ENCODE peak calls at places on chromosomes 3 and 15, in six cellular contexts. R is tibial artery, A is H9, W is AG10803, H is endodermal cell, I is epithelial cell of esophagus. G is an unnamed sample.

GRCh38 chr3:116863842-116864626 is 154.5 kb downstream of the TUSC7 start:
- DNase-seq in A (peak; percentile 67), I (peak; percentile 64), R (no peak), W (peak; percentile 23), H (peak; percentile 73), G (no peak)

GRCh38 chr3:143120716-143121239 is 1.2 kb downstream of the CHST2 start:
- DNase-seq in I (peak; percentile 33), H (peak; percentile 74), R (no peak), A (peak; percentile 45), W (peak; percentile 31), G (no peak)

GRCh38 chr3:125022186-125022585 is 33.6 kb downstream of the HEG1 start:
- DNase-seq in R (no peak), A (no peak), W (no peak), I (no peak), H (no peak), G (no peak)

GRCh38 chr3:62161306-62161705 is 212.0 kb downstream of the FEZF2 start:
- DNase-seq in W (peak; percentile 54), I (peak; percentile 10), R (no peak), H (no peak), A (no peak), G (no peak)

GRCh38 chr3:78050276-78051080 is 1010.6 kb downstream of the ROBO2 start:
- DNase-seq in R (no peak), H (no peak), W (no peak), I (peak; percentile 30), A (no peak), G (no peak)

GRCh38 chr3:40152482-40153133 is 156.9 kb upstream of the EIF1B start:
- DNase-seq in A (no peak), R (no peak), I (peak; percentile 75), H (no peak), W (no peak), G (no peak)

GRCh38 chr15:40347559-40348470 is 3.0 kb upstream of the PHGR1 start:
- DNase-seq in W (no peak), H (no peak), I (no peak), A (no peak), R (no peak), G (no peak)

GRCh38 chr15:99172989-99173388 is 68.1 kb downstream of the SYNM start:
- DNase-seq in R (no peak), W (no peak), I (no peak), H (no peak), A (no peak), G (peak; percentile 8)

GRCh38 chr3:53809267-53809666 is 37.0 kb downstream of the CHDH start:
- DNase-seq in H (peak; percentile 36), W (no peak), A (peak; percentile 20), R (no peak), I (no peak), G (no peak)

GRCh38 chr3:85584779-85585356 is 626.1 kb downstream of the CADM2 start:
- DNase-seq in R (no peak), W (no peak), A (no peak), H (no peak), I (no peak), G (no peak)

GRCh38 chr3:16554126-16554525 is 40.6 kb upstream of the RFTN1 start:
- DNase-seq in H (no peak), W (no peak), I (no peak), R (no peak), A (no peak), G (no peak)

GRCh38 chr3:32432711-32433530 is 41.3 kb downstream of the CMTM7 start:
- DNase-seq in A (no peak), R (no peak), W (peak; percentile 50), H (no peak), I (no peak), G (peak; percentile 66)

GRCh38 chr15:46304320-46304719 is 669.5 kb downstream of the SQOR start:
- DNase-seq in H (peak; percentile 81), I (peak; percentile 2), R (no peak), A (peak; percentile 55), W (no peak), G (no peak)

GRCh38 chr3:151918253-151919029 is 45.0 kb downstream of the SUCNR1 start:
- DNase-seq in A (no peak), H (no peak), R (no peak), I (peak; percentile 68), W (peak; percentile 71), G (no peak)

GRCh38 chr3:195240171-195240701 is 30.7 kb downstream of the XXYLT1 start:
- DNase-seq in I (no peak), R (peak; percentile 42), W (no peak), A (no peak), H (peak; percentile 16), G (peak; percentile 59)

GRCh38 chr15:73965730-73966103 is 26.4 kb downstream of the STOML1 start:
- DNase-seq in R (no peak), I (peak; percentile 71), W (peak; percentile 54), A (no peak), H (no peak), G (no peak)

GRCh38 chr3:153138267-153139210 is 23.5 kb upstream of the RAP2B start:
- DNase-seq in H (peak; percentile 72), R (peak; percentile 71), A (peak; percentile 33), I (peak; percentile 100), W (peak; percentile 90), G (no peak)

GRCh38 chr3:158789592-158789991 is 12.3 kb upstream of the MFSD1 start:
- DNase-seq in R (no peak), H (no peak), W (peak; percentile 64), A (no peak), I (peak; percentile 62), G (no peak)

GRCh38 chr15:48440084-48440483 is 108.9 kb downstream of the DUT start:
- DNase-seq in R (peak; percentile 50), A (peak; percentile 62), I (no peak), W (peak; percentile 99), H (peak; percentile 85), G (no peak)

GRCh38 chr15:63610209-63610841 is 13.1 kb downstream of the FBXL22 start:
- DNase-seq in H (peak; percentile 92), W (peak; percentile 78), R (peak; percentile 78), A (peak; percentile 83), I (peak; percentile 73), G (peak; percentile 83)

GRCh38 chr3:98901032-98901464 is 447 bp downstream of the DCBLD2 start:
- DNase-seq in I (peak; percentile 68), A (peak; percentile 68), H (peak; percentile 89), R (peak; percentile 45), W (peak; percentile 48), G (no peak)

GRCh38 chr3:137768361-137769320 is 4.5 kb downstream of the SOX14 start:
- DNase-seq in A (peak; percentile 72), H (peak; percentile 86), R (no peak), I (peak; percentile 30), W (no peak), G (no peak)

GRCh38 chr3:42023380-42023779 is 61.5 kb upstream of the ULK4 start:
- DNase-seq in W (no peak), A (no peak), H (peak; percentile 79), R (no peak), I (no peak), G (no peak)

GRCh38 chr3:179671709-179672337 is 19.0 kb downstream of the USP13 start:
- DNase-seq in H (no peak), A (no peak), R (no peak), W (no peak), I (peak; percentile 27), G (no peak)

GRCh38 chr3:134486577-134487041 is 752 bp downstream of the CEP63 start:
- DNase-seq in R (no peak), H (no peak), W (peak; percentile 37), I (no peak), A (no peak), G (no peak)

GRCh38 chr3:134483195-134483890 is 2.4 kb downstream of the ANAPC13 start:
- DNase-seq in W (peak; percentile 82), R (no peak), A (no peak), H (no peak), I (peak; percentile 89), G (no peak)

GRCh38 chr3:134485075-134485536 is 679 bp downstream of the ANAPC13 start:
- DNase-seq in W (peak; percentile 30), R (no peak), I (no peak), A (no peak), H (peak; percentile 60), G (no peak)

GRCh38 chr3:134487406-134487805 is 1.5 kb downstream of the CEP63 start:
- DNase-seq in H (no peak), A (no peak), I (no peak), W (no peak), R (no peak), G (no peak)

DNA sequence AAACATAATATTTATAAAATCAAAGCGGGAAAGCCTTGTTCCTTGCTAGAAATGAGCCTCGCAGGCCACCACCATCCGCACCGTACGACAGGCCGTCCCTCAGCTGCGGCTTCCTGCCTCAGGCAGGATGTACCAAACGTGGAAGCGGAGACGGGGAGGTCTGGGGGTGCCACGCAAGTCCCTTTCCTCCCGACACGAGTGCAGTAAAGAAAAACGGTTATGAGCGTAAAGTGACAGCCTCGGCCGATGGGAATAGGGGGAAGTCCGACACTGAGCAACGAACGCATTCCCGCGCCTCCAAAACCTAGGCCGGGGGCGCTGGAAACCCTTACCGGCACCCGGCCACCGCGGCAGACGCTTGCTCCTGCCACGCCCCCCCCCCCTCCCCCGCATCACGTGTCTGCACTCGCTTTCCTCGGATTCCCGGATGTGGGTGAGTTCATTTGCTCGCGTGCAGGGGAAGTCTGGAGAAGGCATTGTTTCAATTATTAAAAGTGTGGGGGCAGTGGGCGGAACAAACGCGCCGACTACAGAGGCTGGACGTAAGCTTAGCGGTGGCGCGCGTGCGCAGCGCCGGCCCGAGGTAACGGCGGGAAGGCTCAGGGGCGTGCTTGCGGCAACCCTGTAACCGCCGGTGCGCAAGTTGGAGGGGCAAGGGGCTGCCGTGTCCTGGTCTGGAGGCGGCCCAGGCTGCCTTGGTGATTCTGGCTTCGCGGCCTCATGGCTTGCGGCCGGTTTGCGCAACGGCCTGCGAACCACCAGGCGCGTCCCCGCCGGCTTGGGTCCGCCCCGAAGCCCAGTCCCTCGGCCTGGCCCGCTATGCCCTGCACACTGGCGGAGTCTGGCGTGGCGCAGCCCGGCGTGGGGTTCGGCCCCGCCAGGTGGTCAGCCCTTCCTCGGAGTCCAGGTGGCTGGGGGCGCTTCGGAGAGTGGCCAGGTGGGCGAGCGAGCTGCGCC is at the start of the genes ANAPC13 and CEP63:
- DNase-seq in A (peak; percentile 97), W (peak; percentile 99), H (peak; percentile 98), R (peak; percentile 96), I (peak; percentile 99), G (peak; percentile 97)
- TF ChIP-seq CTCF in A (no peak), W (no peak), H (no peak), R (no peak), I (no peak), G (no peak)

GRCh38 chr3:186208328-186208989 is 99.6 kb upstream of the ETV5 start:
- DNase-seq in A (no peak), R (no peak), I (no peak), H (peak; percentile 55), W (no peak), G (no peak)
- TF ChIP-seq CTCF in A (peak; percentile 50), R (no peak), I (no peak), H (peak; percentile 63), W (no peak), G (no peak)

GRCh38 chr3:184249412-184250166 is at the start of gene EEF1AKMT4:
- DNase-seq in H (peak; percentile 99), W (peak; percentile 98), R (peak; percentile 94), I (peak; percentile 99), A (peak; percentile 100), G (peak; percentile 98)
- TF ChIP-seq CTCF in H (peak; percentile 73), W (peak; percentile 45), R (peak; percentile 55), I (peak; percentile 32), A (peak; percentile 67), G (peak; percentile 50)

DNA sequence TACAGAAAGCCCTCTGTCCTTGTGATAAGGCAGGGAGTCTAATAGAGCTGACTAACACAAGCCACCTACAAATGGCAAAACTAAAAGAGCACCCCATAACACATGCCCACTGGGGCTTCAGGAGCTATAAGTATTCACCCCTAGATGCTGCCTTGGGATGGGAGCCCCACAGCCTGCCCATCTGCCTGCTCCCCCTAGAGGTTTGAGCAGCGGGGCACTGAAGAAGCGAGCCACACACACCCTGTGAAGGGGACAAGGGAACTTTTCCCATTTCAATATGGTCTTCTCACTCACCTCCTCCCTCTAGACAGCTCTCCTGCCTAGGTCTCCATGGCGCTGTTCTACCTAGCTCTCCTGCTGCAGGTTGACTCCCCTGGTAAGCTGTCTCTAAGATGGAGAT is 261.0 kb downstream of the SHQ1 start:
- DNase-seq in I (no peak), A (no peak), R (no peak), H (peak; percentile 67), W (no peak), G (no peak)
- TF ChIP-seq CTCF in I (no peak), A (peak; percentile 56), R (no peak), H (peak; percentile 63), W (no peak), G (no peak)

G was measured in osteocyte.